ENCODE peak calls at places on chromosome 12, in eight cellular contexts. One of them, this sample, is unnamed.
A peak's percentile ranks its signal among the peaks of the same experiment; 100 is the strongest.

GRCh38 chr12:2775431-2775830 is 19.3 kb upstream of the FKBP4 start:
- DNase-seq in T-helper 1 cell: no peak
- DNase-seq in BE2C: no peak
- DNase-seq in SHP77: no peak
- DNase-seq in iris pigment epithelial cell: no peak
- DNase-seq in Kasumi-1: no peak
- DNase-seq in activated effector memory CD4-positive, alpha-beta T cell treated with anti-CD3 and anti-CD28 coated beads, Interleukin-2, amount 50 U/mL, for 16 hours: no peak
- DNase-seq in GM23248: no peak
- DNase-seq in this sample: no peak

GRCh38 chr12:99157946-99158345 is 489.6 kb upstream of the GARIN6 start:
- DNase-seq in T-helper 1 cell: no peak
- DNase-seq in BE2C: no peak
- DNase-seq in SHP77: no peak
- DNase-seq in iris pigment epithelial cell: no peak
- DNase-seq in Kasumi-1: no peak
- DNase-seq in activated effector memory CD4-positive, alpha-beta T cell treated with anti-CD3 and anti-CD28 coated beads, Interleukin-2, amount 50 U/mL, for 16 hours: no peak
- DNase-seq in GM23248: no peak
- DNase-seq in this sample: no peak

GRCh38 chr12:24133385-24133784 is 183.9 kb upstream of the SOX5 start:
- DNase-seq in T-helper 1 cell: no peak
- DNase-seq in BE2C: no peak
- DNase-seq in SHP77: no peak
- DNase-seq in iris pigment epithelial cell: no peak
- DNase-seq in Kasumi-1: no peak
- DNase-seq in activated effector memory CD4-positive, alpha-beta T cell treated with anti-CD3 and anti-CD28 coated beads, Interleukin-2, amount 50 U/mL, for 16 hours: no peak
- DNase-seq in GM23248: no peak
- DNase-seq in this sample: no peak

GRCh38 chr12:55019784-55020183 is at the start of gene NEUROD4:
- DNase-seq in T-helper 1 cell: no peak
- DNase-seq in BE2C: peak; percentile 36
- DNase-seq in SHP77: peak; percentile 2
- DNase-seq in iris pigment epithelial cell: peak; percentile 84
- DNase-seq in Kasumi-1: peak; percentile 55
- DNase-seq in activated effector memory CD4-positive, alpha-beta T cell treated with anti-CD3 and anti-CD28 coated beads, Interleukin-2, amount 50 U/mL, for 16 hours: no peak
- DNase-seq in GM23248: peak; percentile 82
- DNase-seq in this sample: peak; percentile 86

GRCh38 chr12:121223283-121223946 is 13.5 kb downstream of the P2RX4 start:
- DNase-seq in T-helper 1 cell: no peak
- DNase-seq in BE2C: peak; percentile 39
- DNase-seq in SHP77: no peak
- DNase-seq in iris pigment epithelial cell: no peak
- DNase-seq in Kasumi-1: peak; percentile 38
- DNase-seq in activated effector memory CD4-positive, alpha-beta T cell treated with anti-CD3 and anti-CD28 coated beads, Interleukin-2, amount 50 U/mL, for 16 hours: peak; percentile 82
- DNase-seq in GM23248: no peak
- DNase-seq in this sample: no peak

GRCh38 chr12:14454098-14454907 is 88.8 kb downstream of the ATF7IP start:
- DNase-seq in T-helper 1 cell: peak; percentile 11
- DNase-seq in BE2C: peak; percentile 45
- DNase-seq in SHP77: peak; percentile 7
- DNase-seq in iris pigment epithelial cell: peak; percentile 61
- DNase-seq in Kasumi-1: peak; percentile 70
- DNase-seq in activated effector memory CD4-positive, alpha-beta T cell treated with anti-CD3 and anti-CD28 coated beads, Interleukin-2, amount 50 U/mL, for 16 hours: no peak
- DNase-seq in GM23248: peak; percentile 45
- DNase-seq in this sample: peak; percentile 9

GRCh38 chr12:26691234-26691970 is 141.6 kb downstream of the ITPR2 start:
- DNase-seq in T-helper 1 cell: no peak
- DNase-seq in BE2C: peak; percentile 61
- DNase-seq in SHP77: peak; percentile 85
- DNase-seq in iris pigment epithelial cell: peak; percentile 99
- DNase-seq in Kasumi-1: no peak
- DNase-seq in activated effector memory CD4-positive, alpha-beta T cell treated with anti-CD3 and anti-CD28 coated beads, Interleukin-2, amount 50 U/mL, for 16 hours: no peak
- DNase-seq in GM23248: peak; percentile 95
- DNase-seq in this sample: peak; percentile 2

GRCh38 chr12:117404203-117404853 is 42.9 kb upstream of the NOS1 start:
- DNase-seq in T-helper 1 cell: no peak
- DNase-seq in BE2C: no peak
- DNase-seq in SHP77: no peak
- DNase-seq in iris pigment epithelial cell: no peak
- DNase-seq in Kasumi-1: no peak
- DNase-seq in activated effector memory CD4-positive, alpha-beta T cell treated with anti-CD3 and anti-CD28 coated beads, Interleukin-2, amount 50 U/mL, for 16 hours: no peak
- DNase-seq in GM23248: no peak
- DNase-seq in this sample: no peak

GRCh38 chr12:46153267-46153872 is 115.5 kb downstream of the SLC38A1 start:
- DNase-seq in T-helper 1 cell: no peak
- DNase-seq in BE2C: no peak
- DNase-seq in SHP77: no peak
- DNase-seq in iris pigment epithelial cell: peak; percentile 37
- DNase-seq in Kasumi-1: peak; percentile 71
- DNase-seq in activated effector memory CD4-positive, alpha-beta T cell treated with anti-CD3 and anti-CD28 coated beads, Interleukin-2, amount 50 U/mL, for 16 hours: no peak
- DNase-seq in GM23248: peak; percentile 78
- DNase-seq in this sample: no peak

GRCh38 chr12:91361864-91362263 is 179.2 kb upstream of the DCN start:
- DNase-seq in T-helper 1 cell: no peak
- DNase-seq in BE2C: no peak
- DNase-seq in SHP77: peak; percentile 21
- DNase-seq in iris pigment epithelial cell: peak; percentile 56
- DNase-seq in Kasumi-1: peak; percentile 76
- DNase-seq in activated effector memory CD4-positive, alpha-beta T cell treated with anti-CD3 and anti-CD28 coated beads, Interleukin-2, amount 50 U/mL, for 16 hours: no peak
- DNase-seq in GM23248: peak; percentile 66
- DNase-seq in this sample: no peak

GRCh38 chr12:124273630-124274029 is 21.3 kb upstream of the RFLNA start:
- DNase-seq in T-helper 1 cell: no peak
- DNase-seq in BE2C: peak; percentile 76
- DNase-seq in SHP77: peak; percentile 50
- DNase-seq in iris pigment epithelial cell: peak; percentile 65
- DNase-seq in Kasumi-1: peak; percentile 8
- DNase-seq in activated effector memory CD4-positive, alpha-beta T cell treated with anti-CD3 and anti-CD28 coated beads, Interleukin-2, amount 50 U/mL, for 16 hours: no peak
- DNase-seq in GM23248: peak; percentile 50
- DNase-seq in this sample: no peak

GRCh38 chr12:130956009-130956408 is 2.3 kb downstream of the ADGRD1 start:
- DNase-seq in T-helper 1 cell: no peak
- DNase-seq in BE2C: no peak
- DNase-seq in SHP77: no peak
- DNase-seq in iris pigment epithelial cell: no peak
- DNase-seq in Kasumi-1: no peak
- DNase-seq in activated effector memory CD4-positive, alpha-beta T cell treated with anti-CD3 and anti-CD28 coated beads, Interleukin-2, amount 50 U/mL, for 16 hours: no peak
- DNase-seq in GM23248: no peak
- DNase-seq in this sample: no peak

GRCh38 chr12:22477166-22477893 is 67.0 kb downstream of the C2CD5 start:
- DNase-seq in T-helper 1 cell: no peak
- DNase-seq in BE2C: no peak
- DNase-seq in SHP77: no peak
- DNase-seq in iris pigment epithelial cell: peak; percentile 94
- DNase-seq in Kasumi-1: no peak
- DNase-seq in activated effector memory CD4-positive, alpha-beta T cell treated with anti-CD3 and anti-CD28 coated beads, Interleukin-2, amount 50 U/mL, for 16 hours: no peak
- DNase-seq in GM23248: peak; percentile 83
- DNase-seq in this sample: no peak

GRCh38 chr12:125081427-125081826 is 16.2 kb downstream of the AACS start:
- DNase-seq in T-helper 1 cell: no peak
- DNase-seq in BE2C: no peak
- DNase-seq in SHP77: peak; percentile 100
- DNase-seq in iris pigment epithelial cell: no peak
- DNase-seq in Kasumi-1: no peak
- DNase-seq in activated effector memory CD4-positive, alpha-beta T cell treated with anti-CD3 and anti-CD28 coated beads, Interleukin-2, amount 50 U/mL, for 16 hours: no peak
- DNase-seq in GM23248: no peak
- DNase-seq in this sample: no peak

GRCh38 chr12:116919247-116919671 is 8.5 kb downstream of the FBXW8 start:
- DNase-seq in T-helper 1 cell: no peak
- DNase-seq in BE2C: peak; percentile 49
- DNase-seq in SHP77: no peak
- DNase-seq in iris pigment epithelial cell: no peak
- DNase-seq in Kasumi-1: peak; percentile 67
- DNase-seq in activated effector memory CD4-positive, alpha-beta T cell treated with anti-CD3 and anti-CD28 coated beads, Interleukin-2, amount 50 U/mL, for 16 hours: no peak
- DNase-seq in GM23248: no peak
- DNase-seq in this sample: no peak

GRCh38 chr12:51926718-51927117 is 19.4 kb downstream of the ACVRL1 start:
- DNase-seq in T-helper 1 cell: peak; percentile 27
- DNase-seq in BE2C: peak; percentile 62
- DNase-seq in SHP77: no peak
- DNase-seq in iris pigment epithelial cell: peak; percentile 69
- DNase-seq in Kasumi-1: peak; percentile 35
- DNase-seq in activated effector memory CD4-positive, alpha-beta T cell treated with anti-CD3 and anti-CD28 coated beads, Interleukin-2, amount 50 U/mL, for 16 hours: peak; percentile 81
- DNase-seq in GM23248: peak; percentile 65
- DNase-seq in this sample: no peak

GRCh38 chr12:90816353-90817089 is 138.5 kb downstream of the CCER1 start:
- DNase-seq in T-helper 1 cell: no peak
- DNase-seq in BE2C: no peak
- DNase-seq in SHP77: no peak
- DNase-seq in iris pigment epithelial cell: peak; percentile 6
- DNase-seq in Kasumi-1: no peak
- DNase-seq in activated effector memory CD4-positive, alpha-beta T cell treated with anti-CD3 and anti-CD28 coated beads, Interleukin-2, amount 50 U/mL, for 16 hours: no peak
- DNase-seq in GM23248: peak; percentile 68
- DNase-seq in this sample: no peak

GRCh38 chr12:11486623-11487444 is 91.5 kb upstream of the PRB2 start:
- DNase-seq in T-helper 1 cell: peak; percentile 73
- DNase-seq in BE2C: peak; percentile 79
- DNase-seq in SHP77: peak; percentile 26
- DNase-seq in iris pigment epithelial cell: peak; percentile 84
- DNase-seq in Kasumi-1: peak; percentile 58
- DNase-seq in activated effector memory CD4-positive, alpha-beta T cell treated with anti-CD3 and anti-CD28 coated beads, Interleukin-2, amount 50 U/mL, for 16 hours: peak; percentile 90
- DNase-seq in GM23248: peak; percentile 94
- DNase-seq in this sample: peak; percentile 79

GRCh38 chr12:107349008-107349747 is 255.8 kb upstream of the CRY1 start:
- DNase-seq in T-helper 1 cell: no peak
- DNase-seq in BE2C: no peak
- DNase-seq in SHP77: no peak
- DNase-seq in iris pigment epithelial cell: peak; percentile 75
- DNase-seq in Kasumi-1: no peak
- DNase-seq in activated effector memory CD4-positive, alpha-beta T cell treated with anti-CD3 and anti-CD28 coated beads, Interleukin-2, amount 50 U/mL, for 16 hours: no peak
- DNase-seq in GM23248: peak; percentile 90
- DNase-seq in this sample: no peak

GRCh38 chr12:101862245-101862644 is 15.1 kb upstream of the DRAM1 start:
- DNase-seq in T-helper 1 cell: no peak
- DNase-seq in BE2C: no peak
- DNase-seq in SHP77: no peak
- DNase-seq in iris pigment epithelial cell: no peak
- DNase-seq in Kasumi-1: no peak
- DNase-seq in activated effector memory CD4-positive, alpha-beta T cell treated with anti-CD3 and anti-CD28 coated beads, Interleukin-2, amount 50 U/mL, for 16 hours: no peak
- DNase-seq in GM23248: peak; percentile 16
- DNase-seq in this sample: no peak

GRCh38 chr12:64801381-64801780 is 23.1 kb upstream of the TBC1D30 start:
- DNase-seq in T-helper 1 cell: no peak
- DNase-seq in BE2C: no peak
- DNase-seq in SHP77: no peak
- DNase-seq in iris pigment epithelial cell: no peak
- DNase-seq in Kasumi-1: peak; percentile 54
- DNase-seq in activated effector memory CD4-positive, alpha-beta T cell treated with anti-CD3 and anti-CD28 coated beads, Interleukin-2, amount 50 U/mL, for 16 hours: no peak
- DNase-seq in GM23248: no peak
- DNase-seq in this sample: no peak

GRCh38 chr12:18998343-18999270 is 130.9 kb upstream of the PLEKHA5 start:
- DNase-seq in T-helper 1 cell: no peak
- DNase-seq in BE2C: peak; percentile 33
- DNase-seq in SHP77: no peak
- DNase-seq in iris pigment epithelial cell: peak; percentile 32
- DNase-seq in Kasumi-1: peak; percentile 32
- DNase-seq in activated effector memory CD4-positive, alpha-beta T cell treated with anti-CD3 and anti-CD28 coated beads, Interleukin-2, amount 50 U/mL, for 16 hours: no peak
- DNase-seq in GM23248: peak; percentile 91
- DNase-seq in this sample: no peak

GRCh38 chr12:62774794-62775193 is 160.2 kb downstream of the PPM1H start:
- DNase-seq in T-helper 1 cell: no peak
- DNase-seq in BE2C: no peak
- DNase-seq in SHP77: no peak
- DNase-seq in iris pigment epithelial cell: no peak
- DNase-seq in Kasumi-1: peak; percentile 49
- DNase-seq in activated effector memory CD4-positive, alpha-beta T cell treated with anti-CD3 and anti-CD28 coated beads, Interleukin-2, amount 50 U/mL, for 16 hours: no peak
- DNase-seq in GM23248: no peak
- DNase-seq in this sample: no peak